ENCODE peak calls at places on chromosomes 7 and 10, in five cellular contexts. O, U, K, H and E are unnamed samples.

GRCh38 chr7:33185786-33186185 is 56.4 kb downstream of the BBS9 start:
- DNase-seq in O (peak), U (no peak), K (peak), H (peak), E (peak)

GRCh38 chr10:70714245-70714644 is 41.9 kb downstream of the ADAMTS14 start:
- DNase-seq in O (no peak), U (no peak), K (no peak), H (no peak), E (no peak)

GRCh38 chr7:32573110-32573687 is 77.9 kb downstream of the AVL9 start:
- DNase-seq in O (no peak), U (no peak), K (no peak), H (no peak), E (no peak)

GRCh38 chr10:43781480-43782361 is 133.0 kb upstream of the ZNF32 start:
- DNase-seq in O (no peak), U (peak), K (no peak), H (no peak), E (no peak)

GRCh38 chr7:81869670-81870069 is 99.8 kb upstream of the HGF start:
- DNase-seq in O (no peak), U (no peak), K (peak), H (no peak), E (no peak)

GRCh38 chr10:114356786-114357588 is 47.3 kb downstream of the AFAP1L2 start:
- DNase-seq in O (peak), U (no peak), K (peak), H (peak), E (peak)

GRCh38 chr7:149884016-149884415 is 10.2 kb downstream of the ATP6V0E2 start:
- DNase-seq in O (no peak), U (no peak), K (no peak), H (no peak), E (no peak)

GRCh38 chr7:90773269-90773668 is 177.1 kb downstream of the CDK14 start:
- DNase-seq in O (no peak), U (no peak), K (no peak), H (no peak), E (no peak)

GRCh38 chr7:85997515-85997914 is 646.2 kb upstream of the GRM3 start:
- DNase-seq in O (no peak), U (no peak), K (no peak), H (no peak), E (no peak)

GRCh38 chr7:36441344-36442022 is 51.8 kb downstream of the ANLN start:
- DNase-seq in O (no peak), U (no peak), K (no peak), H (no peak), E (no peak)

GRCh38 chr7:103644319-103644718 is 198.3 kb upstream of the SLC26A5 start:
- DNase-seq in O (no peak), U (no peak), K (no peak), H (no peak), E (no peak)

GRCh38 chr10:9992656-9993055 is 1025.0 kb upstream of the CELF2 start:
- DNase-seq in O (no peak), U (no peak), K (peak), H (peak), E (no peak)

GRCh38 chr7:22332481-22332880 is 24.5 kb downstream of the RAPGEF5 start:
- DNase-seq in O (no peak), U (no peak), K (no peak), H (no peak), E (no peak)

GRCh38 chr7:158647475-158647792 is 57.2 kb downstream of the NCAPG2 start:
- DNase-seq in O (no peak), U (no peak), K (no peak), H (no peak), E (no peak)

GRCh38 chr7:80078882-80079281 is 55.7 kb upstream of the GNAI1 start:
- DNase-seq in O (no peak), U (no peak), K (no peak), H (no peak), E (no peak)

GRCh38 chr7:151091431-151091830 is 5.2 kb downstream of the AGAP3 start:
- DNase-seq in O (peak), U (peak), K (peak), H (no peak), E (no peak)

GRCh38 chr10:86692023-86692514 is 23.8 kb downstream of the LDB3 start:
- DNase-seq in O (no peak), U (no peak), K (no peak), H (no peak), E (no peak)

GRCh38 chr10:35420044-35420443 is 83.7 kb downstream of the CCNY start:
- DNase-seq in O (peak), U (no peak), K (peak), H (no peak), E (no peak)

GRCh38 chr7:26202019-26202985 is 757 bp downstream of the CBX3 start:
- DNase-seq in O (peak), U (peak), K (peak), H (no peak), E (no peak)

GRCh38 chr10:100033766-100034418 is 24.1 kb upstream of the DNMBP start:
- DNase-seq in O (no peak), U (no peak), K (no peak), H (no peak), E (no peak)

GRCh38 chr7:151895008-151895661 is 18.2 kb upstream of the PRKAG2 start:
- DNase-seq in O (no peak), U (no peak), K (no peak), H (no peak), E (no peak)

GRCh38 chr7:64807731-64808365 is 13.6 kb downstream of the ZNF138 start:
- DNase-seq in O (no peak), U (no peak), K (no peak), H (no peak), E (no peak)

GRCh38 chr7:35975851-35976454 is 175.1 kb downstream of the SEPTIN7 start:
- DNase-seq in O (peak), U (peak), K (peak), H (peak), E (peak)

GRCh38 chr7:32677593-32677992 is 182.3 kb downstream of the AVL9 start:
- DNase-seq in O (no peak), U (no peak), K (no peak), H (no peak), E (no peak)

GRCh38 chr10:86300931-86301330 is 65.7 kb downstream of the GRID1 start:
- DNase-seq in O (no peak), U (no peak), K (no peak), H (no peak), E (no peak)

GRCh38 chr7:124076844-124077243 is 44.0 kb upstream of the TMEM229A start:
- DNase-seq in O (no peak), U (no peak), K (no peak), H (no peak), E (no peak)

GRCh38 chr10:14617850-14618249 is 156.8 kb downstream of the FAM107B start:
- DNase-seq in O (peak), U (no peak), K (peak), H (peak), E (no peak)

GRCh38 chr10:126736737-126737136 is 66.2 kb upstream of the C10orf90 start:
- DNase-seq in O (peak), U (no peak), K (peak), H (no peak), E (no peak)

GRCh38 chr7:156612930-156613329 is 27.6 kb upstream of the RNF32 start:
- DNase-seq in O (no peak), U (no peak), K (no peak), H (no peak), E (no peak)

GRCh38 chr7:132723506-132724081 is 147.3 kb upstream of the PLXNA4 start:
- DNase-seq in O (no peak), U (no peak), K (peak), H (no peak), E (no peak)

GRCh38 chr10:23172846-23173548 is 19.1 kb upstream of the PTF1A start:
- DNase-seq in O (no peak), U (no peak), K (no peak), H (no peak), E (no peak)

GRCh38 chr7:42097756-42098155 is 139.3 kb downstream of the GLI3 start:
- DNase-seq in O (peak), U (no peak), K (peak), H (peak), E (no peak)

DNA sequence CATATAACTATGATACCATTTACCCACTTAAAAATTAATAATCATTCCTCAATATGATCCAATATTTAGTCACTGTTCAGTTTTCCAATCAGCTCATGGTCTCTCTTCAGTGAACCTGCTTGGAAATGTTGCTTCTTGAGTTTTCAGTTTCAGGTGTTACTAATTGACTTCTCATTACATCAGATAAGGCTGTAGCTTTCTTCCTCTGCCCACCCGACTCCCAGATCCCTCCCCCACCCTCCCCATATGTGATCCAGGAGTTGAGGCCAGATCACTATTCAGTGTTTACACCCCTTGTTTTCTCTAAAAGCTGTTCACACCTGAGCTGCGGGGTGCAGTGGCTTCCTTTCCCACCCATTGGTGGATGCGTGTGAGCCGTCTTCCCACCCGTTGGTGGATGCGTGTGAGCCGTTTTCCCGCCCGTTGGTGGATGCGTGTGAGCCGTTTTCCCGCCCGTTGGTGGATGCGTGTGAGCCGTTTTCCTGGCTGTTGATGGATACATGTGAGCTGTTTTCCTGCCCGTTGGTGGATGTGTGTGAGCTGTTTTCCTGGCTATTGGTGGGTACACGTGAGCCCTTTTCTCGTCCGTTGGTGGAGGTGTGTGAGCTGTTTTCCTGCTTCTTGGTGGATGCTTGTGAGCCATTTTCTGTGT is 3.2 kb upstream of the MTG1 start:
- DNase-seq in O (no peak), U (no peak), K (no peak), H (no peak), E (no peak)
- H3K4me3 ChIP-seq in O (no peak), U (no peak), K (no peak), H (no peak), E (no peak)

DNA sequence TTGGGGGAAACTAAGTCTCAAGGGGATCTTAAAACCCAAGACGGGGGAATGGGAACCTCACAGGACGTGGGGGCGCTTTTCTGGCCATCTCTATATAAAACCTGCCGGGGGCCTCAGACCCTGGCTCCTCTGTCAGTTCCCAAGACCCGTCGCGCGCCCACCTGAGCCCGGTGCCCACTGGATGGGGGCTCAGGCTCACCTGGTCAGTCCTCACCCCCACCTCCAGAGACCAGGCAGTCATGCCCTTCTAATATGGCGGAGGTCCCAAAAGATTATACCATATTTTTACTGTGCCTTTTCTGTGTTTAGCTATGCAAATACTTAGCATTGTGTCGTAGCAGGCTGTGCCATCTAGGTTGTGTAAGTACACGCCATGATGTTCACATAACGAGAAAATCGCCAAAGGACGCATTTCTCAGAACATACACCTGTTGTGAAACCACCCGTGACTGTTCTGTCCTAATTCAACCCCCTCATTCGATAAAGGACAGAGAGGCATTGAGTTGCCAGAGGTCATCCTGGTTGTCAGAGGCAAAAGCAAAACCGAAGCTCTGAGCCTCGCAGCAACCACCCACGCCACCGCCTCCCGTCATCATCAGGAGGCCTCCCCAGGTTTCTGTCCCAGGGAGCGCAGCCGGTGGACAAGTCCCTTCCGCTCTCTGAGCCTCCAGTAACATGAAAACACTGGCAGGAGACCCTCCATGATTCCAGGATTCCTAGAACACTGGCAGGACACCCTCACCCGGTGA is 28.9 kb downstream of the OAT start:
- DNase-seq in O (no peak), U (no peak), K (no peak), H (no peak), E (no peak)
- H3K4me3 ChIP-seq in O (peak), U (peak), K (no peak), H (no peak), E (no peak)

GRCh38 chr10:11148638-11149037 is 131.0 kb downstream of the CELF2 start:
- DNase-seq in O (no peak), U (no peak), K (no peak), H (no peak), E (no peak)

GRCh38 chr10:11150876-11151275 is 133.2 kb downstream of the CELF2 start:
- DNase-seq in O (no peak), U (no peak), K (no peak), H (no peak), E (no peak)

GRCh38 chr10:11148131-11148530 is 130.5 kb downstream of the CELF2 start:
- DNase-seq in O (no peak), U (no peak), K (no peak), H (no peak), E (no peak)

GRCh38 chr10:11150255-11150731 is 132.6 kb downstream of the CELF2 start:
- DNase-seq in O (no peak), U (no peak), K (no peak), H (no peak), E (no peak)

DNA sequence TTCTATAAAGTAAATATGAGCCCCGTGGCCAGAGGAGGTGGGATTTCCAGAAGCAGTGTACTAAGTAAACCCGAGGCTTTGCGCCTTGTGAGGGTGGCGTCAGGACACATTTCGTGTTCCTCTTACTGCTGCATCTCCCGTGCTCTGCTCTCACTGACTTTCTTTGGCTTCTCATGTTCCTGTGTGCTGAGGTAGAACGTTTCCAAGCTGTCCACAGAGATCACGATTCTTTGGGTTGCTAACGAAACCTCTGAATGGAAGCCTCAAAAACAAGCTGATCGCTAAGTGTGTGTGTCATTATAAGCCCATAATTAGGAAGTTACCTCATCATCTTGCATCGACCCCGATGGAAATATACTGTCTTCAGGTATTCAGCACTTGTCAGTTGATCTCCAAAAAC is 131.8 kb downstream of the CELF2 start:
- DNase-seq in O (no peak), U (no peak), K (no peak), H (no peak), E (no peak)
- H3K4me3 ChIP-seq in O (no peak), U (no peak), K (no peak), H (no peak), E (no peak)

GRCh38 chr7:45886931-45887667 is 1.2 kb upstream of the IGFBP1 start:
- DNase-seq in O (no peak), U (no peak), K (no peak), H (no peak), E (no peak)

GRCh38 chr7:45890125-45890901 is 2.0 kb downstream of the IGFBP1 start:
- DNase-seq in O (no peak), U (no peak), K (no peak), H (no peak), E (no peak)

GRCh38 chr7:45889367-45890067 is 1.2 kb downstream of the IGFBP1 start:
- DNase-seq in O (no peak), U (no peak), K (no peak), H (no peak), E (no peak)

GRCh38 chr7:45888185-45888992 is at the start of gene IGFBP1:
- DNase-seq in O (peak), U (peak), K (no peak), H (no peak), E (no peak)

DNA sequence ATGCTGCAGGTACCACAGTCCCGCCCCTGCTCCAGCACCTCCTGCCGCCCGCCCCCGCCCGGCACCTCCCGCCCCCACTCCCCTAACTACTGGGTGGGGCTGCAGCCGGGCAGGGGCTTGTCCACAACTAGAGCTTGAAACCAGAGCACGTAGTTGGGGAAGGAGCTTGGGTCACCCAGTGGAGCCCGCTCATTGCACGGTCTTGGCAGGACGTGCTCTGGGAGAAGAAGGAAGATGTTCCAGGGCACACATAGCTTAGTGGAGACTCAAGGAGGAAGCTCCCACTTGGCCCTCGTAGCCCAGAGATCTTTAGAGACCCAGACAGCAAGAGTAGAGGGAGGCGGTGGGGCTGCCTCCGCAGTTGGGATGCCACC is 692 bp downstream of the IGFBP1 start:
- DNase-seq in O (peak), U (no peak), K (no peak), H (no peak), E (no peak)
- H3K4me3 ChIP-seq in O (peak), U (no peak), K (no peak), H (no peak), E (peak)

DNA sequence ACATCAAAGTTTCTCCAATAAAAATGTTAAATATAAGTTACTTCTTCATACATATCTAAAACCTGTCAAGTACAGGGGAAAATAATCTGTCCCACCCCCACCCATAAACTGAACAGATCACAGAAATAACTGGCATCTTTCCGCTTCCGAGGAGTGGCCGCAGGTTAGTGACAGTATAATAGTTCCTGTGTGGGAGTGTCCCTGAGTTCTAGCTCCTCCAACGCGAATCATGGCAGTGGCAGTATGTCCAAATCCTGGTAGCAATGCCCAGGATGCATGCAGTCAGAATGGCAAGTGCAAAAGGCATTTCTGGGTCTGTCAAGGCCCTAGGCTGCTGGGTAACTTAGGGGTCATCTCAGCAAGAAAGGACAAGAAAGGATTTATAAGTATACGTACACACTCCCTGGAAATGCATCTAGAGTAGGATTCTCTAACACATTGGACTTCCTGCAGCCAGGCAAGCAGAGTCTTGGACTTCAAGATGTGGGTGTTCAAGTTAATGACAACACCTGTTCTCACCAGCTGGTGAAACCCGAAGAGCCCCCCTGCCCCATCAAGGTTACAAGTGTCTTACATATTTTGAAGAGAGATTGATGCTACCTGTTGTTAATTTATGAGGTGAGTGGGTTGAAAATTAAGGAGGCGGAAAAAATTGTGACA is 94.4 kb upstream of the COL1A2 start:
- DNase-seq in O (peak), U (no peak), K (no peak), H (no peak), E (no peak)
- H3K4me3 ChIP-seq in O (peak), U (no peak), K (no peak), H (no peak), E (no peak)

GRCh38 chr7:143222782-143223181 is 945 bp downstream of the TAS2R40 start:
- DNase-seq in O (no peak), U (no peak), K (no peak), H (no peak), E (no peak)

GRCh38 chr7:143223784-143224183 is 1.9 kb downstream of the TAS2R40 start:
- DNase-seq in O (no peak), U (no peak), K (no peak), H (no peak), E (no peak)

GRCh38 chr7:143217806-143218205 is 4.0 kb upstream of the TAS2R40 start:
- DNase-seq in O (no peak), U (no peak), K (no peak), H (no peak), E (no peak)

GRCh38 chr7:143225047-143225446 is 3.2 kb downstream of the TAS2R40 start:
- DNase-seq in O (no peak), U (no peak), K (no peak), H (no peak), E (no peak)

DNA sequence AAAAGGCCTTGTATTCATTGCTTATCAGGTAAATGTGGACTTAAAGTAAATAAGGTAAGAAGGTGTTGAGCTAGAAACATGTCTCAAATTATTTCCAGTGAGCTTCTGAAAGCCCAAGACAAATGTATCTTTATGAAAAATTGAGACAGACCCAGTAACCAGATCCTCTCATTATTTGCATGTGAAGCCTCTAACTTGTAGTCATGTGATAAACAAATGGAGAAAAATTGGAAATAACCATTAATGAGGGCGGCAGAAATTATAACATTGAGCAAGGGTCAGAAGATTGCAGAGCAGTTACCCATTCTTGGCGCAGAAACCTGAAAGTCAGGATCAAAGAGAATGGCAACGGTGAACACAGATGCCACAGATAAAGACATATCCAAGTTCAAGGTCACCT is at the start of gene TAS2R40:
- DNase-seq in O (no peak), U (no peak), K (no peak), H (no peak), E (no peak)
- H3K4me3 ChIP-seq in O (no peak), U (no peak), K (no peak), H (no peak), E (no peak)